ENCODE peak calls at places on chromosomes 16 and 17, in four cellular contexts. One of them, this sample, is unnamed.

GRCh38 chr17:39671651-39672521 is 3.6 kb downstream of the PNMT start:
- DNase-seq in body of pancreas: peak; percentile 37
- DNase-seq in fibroblast of mammary gland: peak; percentile 37
- DNase-seq in IMR-90: peak; percentile 27
- DNase-seq in this sample: peak; percentile 34

GRCh38 chr17:81034168-81034777 is 678 bp upstream of the BAIAP2 start:
- DNase-seq in body of pancreas: no peak
- DNase-seq in fibroblast of mammary gland: no peak
- DNase-seq in IMR-90: no peak
- DNase-seq in this sample: no peak

GRCh38 chr17:66620528-66620927 is 214.4 kb upstream of the CACNG5 start:
- DNase-seq in body of pancreas: no peak
- DNase-seq in fibroblast of mammary gland: no peak
- DNase-seq in IMR-90: peak; percentile 33
- DNase-seq in this sample: no peak

GRCh38 chr17:81867123-81867951 is 3.8 kb downstream of the ARHGDIA start:
- DNase-seq in body of pancreas: peak; percentile 57
- DNase-seq in fibroblast of mammary gland: peak; percentile 63
- DNase-seq in IMR-90: peak; percentile 52
- DNase-seq in this sample: peak; percentile 62

GRCh38 chr16:14302031-14302398 is 230.9 kb downstream of the MRTFB start:
- DNase-seq in body of pancreas: peak; percentile 74
- DNase-seq in fibroblast of mammary gland: peak; percentile 51
- DNase-seq in IMR-90: peak; percentile 60
- DNase-seq in this sample: peak; percentile 79

GRCh38 chr17:35749560-35750412 is 3.3 kb downstream of the GAS2L2 start:
- DNase-seq in body of pancreas: no peak
- DNase-seq in fibroblast of mammary gland: no peak
- DNase-seq in IMR-90: peak; percentile 20
- DNase-seq in this sample: peak; percentile 38

GRCh38 chr17:69997332-69997731 is 77.7 kb upstream of the KCNJ16 start:
- DNase-seq in body of pancreas: no peak
- DNase-seq in fibroblast of mammary gland: peak; percentile 22
- DNase-seq in IMR-90: peak; percentile 73
- DNase-seq in this sample: peak; percentile 66

GRCh38 chr16:84036982-84037425 is 5.6 kb downstream of the SLC38A8 start:
- DNase-seq in body of pancreas: no peak
- DNase-seq in fibroblast of mammary gland: no peak
- DNase-seq in IMR-90: no peak
- DNase-seq in this sample: no peak

GRCh38 chr16:24257965-24258364 is 1.8 kb downstream of the CACNG3 start:
- DNase-seq in body of pancreas: no peak
- DNase-seq in fibroblast of mammary gland: no peak
- DNase-seq in IMR-90: no peak
- DNase-seq in this sample: no peak

GRCh38 chr17:53655591-53655990 is 167.1 kb upstream of the KIF2B start:
- DNase-seq in body of pancreas: no peak
- DNase-seq in fibroblast of mammary gland: no peak
- DNase-seq in IMR-90: peak; percentile 25
- DNase-seq in this sample: peak; percentile 33

GRCh38 chr17:12512712-12513355 is 152.9 kb upstream of the MYOCD start:
- DNase-seq in body of pancreas: no peak
- DNase-seq in fibroblast of mammary gland: peak; percentile 54
- DNase-seq in IMR-90: peak; percentile 77
- DNase-seq in this sample: no peak

GRCh38 chr16:5502467-5502869 is 404.9 kb upstream of the EEF2KMT start:
- DNase-seq in body of pancreas: no peak
- DNase-seq in fibroblast of mammary gland: no peak
- DNase-seq in IMR-90: no peak
- DNase-seq in this sample: no peak

GRCh38 chr16:64394061-64394460 is 727.8 kb downstream of the CDH11 start:
- DNase-seq in body of pancreas: no peak
- DNase-seq in fibroblast of mammary gland: no peak
- DNase-seq in IMR-90: no peak
- DNase-seq in this sample: no peak

GRCh38 chr16:88976359-88977027 is 514 bp downstream of the CBFA2T3 start:
- DNase-seq in body of pancreas: no peak
- DNase-seq in fibroblast of mammary gland: no peak
- DNase-seq in IMR-90: no peak
- DNase-seq in this sample: no peak

GRCh38 chr17:56593741-56594527 is 435 bp downstream of the NOG start:
- DNase-seq in body of pancreas: peak; percentile 38
- DNase-seq in fibroblast of mammary gland: peak; percentile 51
- DNase-seq in IMR-90: peak; percentile 71
- DNase-seq in this sample: peak; percentile 73

GRCh38 chr17:40244255-40244654 is 25.2 kb downstream of the WIPF2 start:
- DNase-seq in body of pancreas: no peak
- DNase-seq in fibroblast of mammary gland: no peak
- DNase-seq in IMR-90: no peak
- DNase-seq in this sample: no peak

GRCh38 chr17:79919164-79919585 is 79.9 kb upstream of the CBX4 start:
- DNase-seq in body of pancreas: peak; percentile 98
- DNase-seq in fibroblast of mammary gland: no peak
- DNase-seq in IMR-90: no peak
- DNase-seq in this sample: peak; percentile 38

GRCh38 chr16:81195907-81196534 is 42.5 kb upstream of the BCO1 start:
- DNase-seq in body of pancreas: no peak
- DNase-seq in fibroblast of mammary gland: no peak
- DNase-seq in IMR-90: no peak
- DNase-seq in this sample: no peak
- H3K4me3 ChIP-seq in body of pancreas: no peak overlapping the region
- H3K4me3 ChIP-seq in fibroblast of mammary gland: no peak overlapping the region
- H3K4me3 ChIP-seq in IMR-90: no peak overlapping the region
- H3K4me3 ChIP-seq in this sample: no peak overlapping the region

GRCh38 chr16:66758086-66758485 is 6.7 kb upstream of the DYNC1LI2 start:
- DNase-seq in body of pancreas: no peak
- DNase-seq in fibroblast of mammary gland: no peak
- DNase-seq in IMR-90: no peak
- DNase-seq in this sample: no peak
- TF ChIP-seq CTCF in body of pancreas: no peak
- TF ChIP-seq CTCF in fibroblast of mammary gland: no peak
- TF ChIP-seq CTCF in IMR-90: no peak
- TF ChIP-seq CTCF in this sample: peak; percentile 30

GRCh38 chr17:4583796-4584124 is 569 bp upstream of the SMTNL2 start:
- DNase-seq in body of pancreas: no peak
- DNase-seq in fibroblast of mammary gland: no peak
- DNase-seq in IMR-90: no peak
- DNase-seq in this sample: no peak
- H3K4me3 ChIP-seq in body of pancreas: no peak overlapping the region
- H3K4me3 ChIP-seq in fibroblast of mammary gland: no peak overlapping the region
- H3K4me3 ChIP-seq in IMR-90: no peak overlapping the region
- H3K4me3 ChIP-seq in this sample: no peak overlapping the region

GRCh38 chr16:72847187-72848044 is 200.5 kb downstream of the ZFHX3 start:
- DNase-seq in body of pancreas: no peak
- DNase-seq in fibroblast of mammary gland: peak; percentile 38
- DNase-seq in IMR-90: peak; percentile 36
- DNase-seq in this sample: peak; percentile 33
- TF ChIP-seq CTCF in body of pancreas: peak; percentile 15
- TF ChIP-seq CTCF in fibroblast of mammary gland: peak; percentile 42
- TF ChIP-seq CTCF in IMR-90: peak; percentile 38
- TF ChIP-seq CTCF in this sample: peak; percentile 45

GRCh38 chr17:77667478-77667877 is 291.0 kb upstream of the TNRC6C start:
- DNase-seq in body of pancreas: no peak
- DNase-seq in fibroblast of mammary gland: no peak
- DNase-seq in IMR-90: no peak
- DNase-seq in this sample: no peak
- H3K4me3 ChIP-seq in body of pancreas: no peak overlapping the region
- H3K4me3 ChIP-seq in fibroblast of mammary gland: no peak overlapping the region
- H3K4me3 ChIP-seq in IMR-90: no peak overlapping the region
- H3K4me3 ChIP-seq in this sample: no peak overlapping the region

This sample was measured in epithelial cell of esophagus.